ENCODE peak calls at places on chromosomes 13 and 19, in eight cellular contexts. E is glutamatergic neuron; Q is adrenal gland; Z is HFF-Myc; G is omental fat pad; O is CD4-positive, alpha-beta T cell; H is nephron progenitor cell; V is endothelial cell. W is an unnamed sample.

GRCh38 chr13:100633461-100633860 is 41.1 kb downstream of the TMTC4 start:
- DNase-seq in Z (no peak), G (no peak), Q (no peak), O (no peak), H (no peak), V (no peak), E (no peak), W (no peak)

GRCh38 chr13:49220856-49221614 is 897 bp downstream of the MLNR start:
- DNase-seq in Z (no peak), G (no peak), V (peak), O (no peak), Q (no peak), H (peak), E (peak), W (no peak)

GRCh38 chr19:38392707-38393308 is 4.3 kb downstream of the SPRED3 start:
- DNase-seq in V (no peak), Z (no peak), E (no peak), G (no peak), Q (no peak), H (no peak), O (no peak), W (no peak)

GRCh38 chr13:114148521-114148855 is 16.1 kb upstream of the RASA3 start:
- DNase-seq in O (peak), Z (no peak), G (no peak), Q (peak), H (no peak), V (no peak), E (no peak), W (peak)

GRCh38 chr19:40907968-40908735 is 26.1 kb upstream of the CYP2A7 start:
- DNase-seq in Q (no peak), O (peak), Z (no peak), V (peak), E (peak), H (peak), G (peak), W (no peak)

GRCh38 chr19:51564791-51565190 is 6.3 kb upstream of the ZNF175 start:
- DNase-seq in E (no peak), V (no peak), H (no peak), Z (no peak), O (no peak), Q (no peak), G (no peak), W (peak)

GRCh38 chr13:99314640-99315176 is 7.5 kb upstream of the GPR183 start:
- DNase-seq in O (no peak), Z (peak), E (no peak), G (no peak), V (no peak), Q (no peak), H (no peak), W (no peak)

GRCh38 chr13:108705031-108705430 is 75.6 kb downstream of the MYO16 start:
- DNase-seq in E (no peak), Z (no peak), G (no peak), V (no peak), O (no peak), H (no peak), Q (no peak), W (no peak)

GRCh38 chr13:89550842-89551422 is 1796.6 kb upstream of the MIR17HG start:
- DNase-seq in G (no peak), Z (no peak), O (no peak), V (no peak), Q (no peak), H (no peak), E (no peak), W (no peak)

GRCh38 chr19:676343-677105 is at the start of gene FSTL3:
- DNase-seq in V (no peak), Q (peak), O (no peak), E (no peak), H (peak), Z (no peak), G (no peak), W (peak)

GRCh38 chr13:98033277-98034247 is 80.1 kb downstream of the IPO5 start:
- DNase-seq in E (no peak), H (peak), O (no peak), Z (peak), Q (peak), V (peak), G (no peak), W (no peak)

GRCh38 chr19:35828694-35829301 is 16.2 kb upstream of the PRODH2 start:
- DNase-seq in V (peak), Q (peak), O (peak), Z (peak), E (no peak), H (peak), G (peak), W (no peak)

GRCh38 chr19:862529-863304 is 3.3 kb downstream of the CFD start:
- DNase-seq in V (peak), Q (peak), H (peak), E (peak), Z (no peak), O (peak), G (no peak), W (peak)

GRCh38 chr13:112917056-112917664 is 51.9 kb upstream of the MCF2L start:
- DNase-seq in Z (no peak), V (no peak), H (no peak), E (no peak), Q (no peak), O (no peak), G (no peak), W (no peak)

GRCh38 chr19:41753936-41754529 is 1.3 kb upstream of the CEACAM6 start:
- DNase-seq in Q (peak), O (peak), G (peak), V (peak), Z (peak), H (peak), E (peak), W (peak)

GRCh38 chr13:109576331-109576813 is 210.0 kb downstream of the IRS2 start:
- DNase-seq in O (no peak), V (no peak), Z (no peak), E (no peak), Q (no peak), G (no peak), H (no peak), W (no peak)

GRCh38 chr13:20828540-20829364 is 55.0 kb upstream of the EEF1AKMT1 start:
- DNase-seq in Q (peak), G (no peak), O (no peak), E (no peak), V (peak), Z (peak), H (peak), W (peak)

GRCh38 chr19:49186108-49186507 is 28.5 kb downstream of the TRPM4 start:
- DNase-seq in O (no peak), V (no peak), Q (no peak), E (no peak), Z (no peak), H (no peak), G (no peak), W (no peak)

GRCh38 chr13:41658057-41658642 is 200.8 kb downstream of the RGCC start:
- DNase-seq in O (no peak), G (no peak), H (no peak), V (no peak), E (no peak), Z (no peak), Q (no peak), W (no peak)

GRCh38 chr19:45670670-45671453 is 2.8 kb downstream of the GIPR start:
- DNase-seq in H (peak), E (peak), V (peak), Q (peak), G (peak), O (no peak), Z (no peak), W (peak)

GRCh38 chr13:50001287-50001686 is 4.4 kb downstream of the TRIM13 start:
- DNase-seq in Q (no peak), G (no peak), V (no peak), E (no peak), O (no peak), Z (no peak), H (no peak), W (no peak)

GRCh38 chr19:17886515-17886914 is 14.8 kb downstream of the SLC5A5 start:
- DNase-seq in Q (no peak), E (no peak), G (no peak), O (no peak), V (no peak), Z (no peak), H (no peak), W (no peak)

GRCh38 chr13:109783815-109784589 is 2.4 kb downstream of the IRS2 start:
- DNase-seq in O (no peak), Z (no peak), Q (no peak), G (no peak), H (no peak), V (no peak), E (peak), W (no peak)

GRCh38 chr19:31316201-31316951 is 32.9 kb downstream of the TSHZ3 start:
- DNase-seq in V (no peak), O (no peak), E (no peak), G (no peak), Q (no peak), H (no peak), Z (no peak), W (no peak)

GRCh38 chr19:31991984-31992655 is 353.3 kb upstream of the ZNF507 start:
- DNase-seq in G (no peak), V (no peak), O (no peak), Z (no peak), Q (no peak), H (no peak), E (no peak), W (no peak)

GRCh38 chr19:16340092-16340491 is 15.5 kb downstream of the KLF2 start:
- DNase-seq in O (no peak), V (no peak), Z (no peak), H (no peak), E (no peak), G (no peak), Q (no peak), W (no peak)

GRCh38 chr13:48066310-48066989 is 28.5 kb downstream of the MED4 start:
- DNase-seq in H (no peak), Q (no peak), Z (peak), V (no peak), G (no peak), O (no peak), E (peak), W (no peak)

GRCh38 chr13:50403311-50403710 is 388.1 kb downstream of the KCNRG start:
- DNase-seq in E (no peak), H (no peak), Q (no peak), O (no peak), Z (no peak), V (no peak), G (no peak), W (no peak)

GRCh38 chr13:99087954-99088491 is 110.2 kb upstream of the DOCK9 start:
- DNase-seq in V (no peak), O (peak), Q (peak), Z (no peak), E (peak), G (no peak), H (peak), W (no peak)

GRCh38 chr13:46149272-46150133 is 32.5 kb downstream of the LCP1 start:
- DNase-seq in E (no peak), G (no peak), Q (no peak), Z (no peak), H (no peak), V (no peak), O (no peak), W (no peak)

GRCh38 chr13:46145950-46146349 is 36.0 kb downstream of the LCP1 start:
- DNase-seq in O (no peak), G (no peak), E (no peak), Q (no peak), V (no peak), H (no peak), Z (no peak), W (no peak)

GRCh38 chr13:46150134-46150693 is 31.8 kb downstream of the LCP1 start:
- DNase-seq in E (no peak), V (no peak), Q (no peak), G (no peak), Z (no peak), O (no peak), H (no peak), W (no peak)

GRCh38 chr13:46143239-46143701 is 38.4 kb upstream of the CPB2 start:
- DNase-seq in O (no peak), E (no peak), Q (no peak), G (no peak), H (no peak), Z (no peak), V (no peak), W (no peak)

GRCh38 chr13:46146898-46147297 is 35.1 kb downstream of the LCP1 start:
- DNase-seq in O (no peak), E (peak), Q (peak), V (peak), H (peak), Z (no peak), G (no peak), W (no peak)
- TF ChIP-seq CTCF in O (peak), E (no peak), Q (peak), V (no peak), H (peak), Z (peak), G (no peak), W (no peak)

DNA sequence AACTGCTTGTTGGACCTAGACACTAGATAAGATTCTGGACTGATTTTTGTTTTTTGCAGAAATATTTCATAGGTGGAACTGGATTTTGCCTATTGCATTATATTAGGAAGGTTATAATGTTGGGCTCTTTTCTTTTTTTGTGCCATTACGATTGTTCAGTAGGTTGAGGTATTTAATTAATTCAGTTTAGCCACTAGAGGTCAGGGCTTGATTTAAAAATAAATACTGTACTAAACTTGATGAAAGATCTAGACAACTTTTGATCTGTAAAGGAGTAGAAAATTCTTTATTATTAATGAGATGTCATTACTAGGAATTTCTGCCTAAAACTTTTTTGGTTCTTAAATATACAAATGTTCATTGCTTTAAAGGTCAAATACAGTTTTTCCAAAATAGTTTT is 15.2 kb upstream of the SUPT20H start:
- DNase-seq in E (no peak), Q (no peak), Z (no peak), G (no peak), H (no peak), O (no peak), V (no peak), W (no peak)
- TF ChIP-seq CTCF in E (peak), Q (peak), Z (no peak), G (no peak), H (peak), O (peak), V (no peak), W (peak)

GRCh38 chr19:10651821-10652220 is 2.3 kb upstream of the ILF3 start:
- DNase-seq in O (no peak), Q (no peak), V (no peak), H (no peak), E (no peak), Z (no peak), G (no peak), W (no peak)

GRCh38 chr19:10653482-10653731 is 739 bp upstream of the ILF3 start:
- DNase-seq in O (no peak), Q (no peak), E (no peak), V (no peak), Z (no peak), G (no peak), H (no peak), W (no peak)

GRCh38 chr19:10654610-10655456 is 687 bp downstream of the ILF3 start:
- DNase-seq in Z (no peak), V (peak), Q (peak), E (peak), G (no peak), O (peak), H (peak), W (peak)

GRCh38 chr19:10653732-10654609 is at the start of gene ILF3:
- DNase-seq in G (peak), V (peak), H (peak), Q (peak), Z (peak), O (peak), E (peak), W (peak)

GRCh38 chr19:10655457-10656312 is 1.5 kb downstream of the ILF3 start:
- DNase-seq in Q (peak), G (no peak), V (peak), H (peak), Z (no peak), E (peak), O (no peak), W (no peak)
- TF ChIP-seq CTCF in Q (no peak), G (no peak), V (no peak), H (no peak), Z (no peak), E (no peak), O (no peak), W (no peak)

DNA sequence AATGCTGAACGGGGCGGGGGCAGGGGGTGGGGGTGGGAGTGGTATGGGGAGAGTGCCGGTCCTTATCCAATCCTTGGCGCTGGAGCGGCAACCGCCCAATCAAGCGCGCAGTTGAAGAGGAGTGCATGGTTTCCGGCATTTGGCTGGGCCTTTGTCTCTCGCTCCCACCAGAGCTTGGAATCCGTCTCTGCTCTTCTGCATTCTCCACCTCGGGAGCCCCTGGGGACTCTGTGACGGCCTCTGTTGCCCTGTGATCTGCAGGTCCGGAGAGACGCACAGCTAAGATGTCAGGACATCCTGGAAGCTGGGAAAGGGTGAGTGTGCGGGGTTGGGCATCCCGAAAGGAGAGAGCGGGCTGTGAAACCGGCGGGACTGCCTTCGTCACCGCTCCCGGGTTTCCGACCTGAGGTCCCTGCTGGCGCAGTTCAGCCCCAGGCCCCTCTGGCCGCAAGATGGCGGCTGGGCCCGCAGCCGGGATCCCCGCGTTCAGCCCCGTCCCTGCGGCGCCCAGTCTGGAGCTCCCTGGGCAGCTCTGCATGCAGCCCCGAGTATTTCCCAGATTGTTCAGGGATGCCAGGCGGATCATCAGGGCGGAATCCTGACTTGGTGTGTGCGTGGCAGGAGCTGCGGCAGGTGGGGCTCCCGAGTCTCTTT is 53.6 kb upstream of the ZNF254 start:
- DNase-seq in H (peak), Q (peak), E (peak), G (peak), V (peak), O (peak), Z (peak), W (peak)
- TF ChIP-seq CTCF in H (no peak), Q (peak), E (peak), G (no peak), V (no peak), O (no peak), Z (no peak), W (no peak)

GRCh38 chr13:60788156-60788829 is 391.3 kb downstream of the TDRD3 start:
- DNase-seq in Q (no peak), Z (no peak), V (no peak), E (no peak), H (no peak), G (no peak), O (no peak), W (no peak)

GRCh38 chr13:60787083-60787482 is 390.1 kb downstream of the TDRD3 start:
- DNase-seq in H (no peak), Z (no peak), O (no peak), G (no peak), V (no peak), E (no peak), Q (no peak), W (no peak)

GRCh38 chr13:60795219-60795618 is 398.2 kb downstream of the TDRD3 start:
- DNase-seq in Z (no peak), Q (no peak), O (no peak), E (no peak), G (no peak), H (no peak), V (no peak), W (no peak)

GRCh38 chr13:60790620-60791019 is 393.6 kb downstream of the TDRD3 start:
- DNase-seq in E (peak), Z (no peak), Q (no peak), H (no peak), G (no peak), O (no peak), V (no peak), W (no peak)
- TF ChIP-seq CTCF in E (no peak), Z (no peak), Q (no peak), H (no peak), G (no peak), O (no peak), V (no peak), W (no peak)

GRCh38 chr19:3595521-3596061 is 10.3 kb downstream of the GIPC3 start:
- DNase-seq in Q (no peak), H (no peak), V (no peak), O (no peak), Z (no peak), E (no peak), G (no peak), W (no peak)

GRCh38 chr19:3601021-3601420 is 5.7 kb downstream of the TBXA2R start:
- DNase-seq in G (no peak), Q (no peak), E (no peak), H (no peak), Z (no peak), O (no peak), V (no peak), W (no peak)

GRCh38 chr19:3603121-3603841 is 3.4 kb downstream of the TBXA2R start:
- DNase-seq in E (no peak), Z (no peak), H (peak), Q (peak), G (no peak), O (no peak), V (no peak), W (no peak)

GRCh38 chr19:3604227-3604986 is 2.3 kb downstream of the TBXA2R start:
- DNase-seq in H (no peak), V (no peak), O (no peak), Q (peak), G (no peak), E (no peak), Z (no peak), W (no peak)

GRCh38 chr19:3599776-3600183 is 6.9 kb downstream of the TBXA2R start:
- DNase-seq in V (peak), G (no peak), E (no peak), Q (peak), O (no peak), H (no peak), Z (no peak), W (no peak)
- TF ChIP-seq CTCF in V (peak), G (no peak), E (no peak), Q (no peak), O (no peak), H (no peak), Z (peak), W (no peak)

DNA sequence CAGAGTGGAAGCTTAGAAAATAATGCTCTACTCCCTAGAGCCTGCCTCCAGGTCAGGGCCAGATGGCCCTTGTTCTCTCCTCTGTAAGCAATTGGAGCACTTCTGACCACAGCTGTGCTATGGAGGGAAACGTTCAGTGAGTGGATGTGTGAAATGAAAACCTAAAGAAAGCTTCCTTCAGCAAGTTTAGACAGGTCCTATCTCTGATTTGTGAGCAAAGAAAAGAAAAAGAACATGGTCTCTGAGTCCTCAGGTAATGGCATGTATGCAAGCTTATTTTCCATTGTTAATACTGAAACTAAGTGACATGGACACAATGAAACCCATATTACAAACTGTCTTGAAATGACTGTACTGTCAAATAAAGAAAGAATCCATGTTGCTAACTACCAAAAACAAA is 1486.8 kb downstream of the EFNB2 start:
- DNase-seq in G (no peak), H (peak), E (peak), V (no peak), Z (no peak), O (no peak), Q (no peak), W (no peak)
- TF ChIP-seq CTCF in G (no peak), H (no peak), E (no peak), V (no peak), Z (no peak), O (no peak), Q (no peak), W (no peak)

GRCh38 chr19:6095760-6096159 is 14.5 kb downstream of the RFX2 start:
- DNase-seq in O (no peak), Z (no peak), H (no peak), E (no peak), V (no peak), G (no peak), Q (no peak), W (no peak)
- TF ChIP-seq CTCF in O (no peak), Z (no peak), H (no peak), E (no peak), V (no peak), G (no peak), Q (no peak), W (no peak)

W was measured in B cell.